ENCODE peak calls at places on chromosomes 12 and 14, in nine cellular contexts. X, H, T, L, W, N, C, O and A are unnamed samples.

GRCh38 chr12:12563529-12563928 is 866 bp upstream of the DUSP16 start:
- DNase-seq in T (no peak), C (no peak), W (peak), X (no peak), N (no peak), H (no peak), L (no peak), O (peak), A (no peak)

GRCh38 chr12:64610092-64610659 is at the start of gene RASSF3:
- DNase-seq in N (peak), H (peak), C (peak), T (peak), O (peak), L (peak), X (peak), W (peak), A (peak)

GRCh38 chr12:116863275-116863767 is 17.9 kb downstream of the HRK start:
- DNase-seq in O (no peak), X (no peak), H (no peak), L (no peak), T (no peak), N (no peak), W (no peak), C (no peak), A (no peak)

GRCh38 chr12:111444706-111445310 is 39.1 kb downstream of the SH2B3 start:
- DNase-seq in W (peak), L (peak), H (peak), C (peak), T (no peak), N (peak), O (peak), X (peak), A (peak)

GRCh38 chr12:132178801-132179401 is 34.6 kb downstream of the NOC4L start:
- DNase-seq in T (no peak), X (no peak), N (peak), H (no peak), W (no peak), L (peak), C (no peak), O (no peak), A (no peak)

GRCh38 chr12:48865141-48865440 is 579 bp downstream of the RND1 start:
- DNase-seq in H (no peak), N (no peak), O (no peak), X (no peak), C (no peak), W (no peak), L (no peak), T (no peak), A (no peak)

GRCh38 chr12:20495997-20496396 is 127.7 kb downstream of the PDE3A start:
- DNase-seq in H (no peak), T (no peak), W (no peak), O (no peak), N (no peak), L (no peak), C (no peak), X (no peak), A (no peak)

GRCh38 chr14:65940056-65940735 is 527.7 kb downstream of the FUT8 start:
- DNase-seq in N (no peak), L (no peak), W (no peak), H (no peak), T (no peak), C (peak), X (no peak), O (no peak), A (peak)

GRCh38 chr14:90755661-90756304 is 60.4 kb downstream of the TTC7B start:
- DNase-seq in L (no peak), O (no peak), W (no peak), T (no peak), X (no peak), C (no peak), H (peak), N (no peak), A (no peak)

GRCh38 chr14:70616646-70617045 is 16.2 kb upstream of the MED6 start:
- DNase-seq in N (no peak), C (no peak), H (no peak), L (no peak), T (no peak), W (no peak), X (no peak), O (no peak), A (no peak)

GRCh38 chr14:58884442-58884841 is 246.7 kb downstream of the DACT1 start:
- DNase-seq in H (no peak), C (peak), O (no peak), X (no peak), N (no peak), W (no peak), T (no peak), L (no peak), A (no peak)

GRCh38 chr12:12975322-12976077 is 23.5 kb upstream of the GPRC5D start:
- DNase-seq in T (no peak), C (peak), L (no peak), H (no peak), X (no peak), O (peak), N (no peak), W (peak), A (peak)

GRCh38 chr12:126936181-126936851 is 1330.7 kb upstream of the TMEM132C start:
- DNase-seq in H (no peak), C (peak), O (no peak), W (no peak), T (no peak), N (peak), L (no peak), X (no peak), A (no peak)

GRCh38 chr12:94078138-94078723 is 70.1 kb upstream of the PLXNC1 start:
- DNase-seq in T (no peak), L (no peak), N (no peak), C (no peak), O (no peak), W (no peak), H (no peak), X (no peak), A (no peak)

DNA sequence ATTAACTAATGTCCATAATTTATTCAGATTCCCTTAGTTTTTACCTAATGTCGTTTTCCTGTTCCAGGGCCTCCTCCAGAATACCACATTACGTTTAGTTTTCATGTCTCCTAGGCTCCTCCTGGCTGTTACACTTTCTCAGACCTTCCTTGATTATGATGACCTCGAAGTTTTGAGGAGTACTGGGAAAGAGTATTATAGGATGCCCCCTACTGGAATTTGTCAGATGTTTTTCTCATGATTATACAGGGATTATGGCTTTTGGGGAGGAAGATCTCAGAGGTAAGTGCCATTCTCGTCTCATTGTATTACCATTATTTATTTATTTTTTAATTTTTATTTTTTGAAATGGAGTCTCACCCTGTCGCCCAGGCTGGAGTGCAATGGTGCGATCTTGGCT is 17.7 kb upstream of the C1S start:
- DNase-seq in H (no peak), X (no peak), O (peak), C (peak), N (no peak), L (no peak), W (no peak), T (no peak), A (peak)
- TF ChIP-seq CTCF in H (peak), X (peak), O (peak), C (no peak), N (peak), L (peak), W (peak), T (no peak), A (peak)

GRCh38 chr14:85528080-85528881 is 1.7 kb upstream of the FLRT2 start:
- DNase-seq in O (peak), W (no peak), N (no peak), H (peak), X (no peak), T (no peak), L (no peak), C (no peak), A (no peak)
- TF ChIP-seq CTCF in O (peak), W (peak), N (peak), H (peak), X (peak), T (no peak), L (no peak), C (no peak), A (no peak)

GRCh38 chr14:52934762-52935161 is 16.1 kb downstream of the FERMT2 start:
- DNase-seq in T (no peak), O (no peak), X (no peak), H (no peak), L (no peak), C (no peak), W (no peak), N (no peak), A (no peak)

GRCh38 chr14:52926994-52927393 is 23.9 kb downstream of the FERMT2 start:
- DNase-seq in T (no peak), W (no peak), O (peak), C (no peak), X (no peak), N (no peak), L (no peak), H (no peak), A (no peak)

GRCh38 chr14:52923902-52924575 is 26.8 kb downstream of the FERMT2 start:
- DNase-seq in L (no peak), N (no peak), H (no peak), O (no peak), T (no peak), C (peak), X (no peak), W (no peak), A (no peak)

DNA sequence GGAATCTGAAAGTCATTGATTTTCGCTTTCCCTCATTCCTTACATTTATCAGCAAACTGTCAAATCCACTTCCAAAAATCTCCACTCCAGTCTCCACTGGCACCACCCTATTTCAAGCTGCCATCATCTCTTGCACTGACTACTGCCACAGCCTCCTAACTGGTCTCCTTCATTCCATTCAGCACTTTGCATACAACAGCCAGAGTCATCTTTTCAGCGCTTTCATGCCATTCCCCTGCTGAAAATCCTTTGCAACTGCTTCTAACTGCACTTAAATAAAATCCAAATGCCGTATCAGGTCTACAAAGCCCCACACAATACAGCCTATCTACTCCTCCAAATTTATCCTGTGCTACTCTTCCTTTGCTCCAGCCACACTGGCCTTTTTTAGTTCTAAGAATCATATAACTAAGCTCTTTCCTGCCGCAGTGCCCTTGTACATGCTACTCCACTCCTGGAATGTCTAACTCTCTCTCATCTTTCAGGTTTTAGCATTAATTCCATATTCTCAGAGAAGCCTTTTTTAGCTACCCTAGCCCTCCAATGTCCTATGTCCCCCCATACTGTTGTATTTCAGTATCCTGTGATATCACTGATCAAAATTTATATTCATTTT is 21.6 kb downstream of the FERMT2 start:
- DNase-seq in T (no peak), W (no peak), H (no peak), C (no peak), L (no peak), N (no peak), O (no peak), X (no peak), A (no peak)
- TF ChIP-seq CTCF in T (no peak), W (no peak), H (no peak), C (no peak), L (no peak), N (no peak), O (no peak), X (no peak), A (no peak)

DNA sequence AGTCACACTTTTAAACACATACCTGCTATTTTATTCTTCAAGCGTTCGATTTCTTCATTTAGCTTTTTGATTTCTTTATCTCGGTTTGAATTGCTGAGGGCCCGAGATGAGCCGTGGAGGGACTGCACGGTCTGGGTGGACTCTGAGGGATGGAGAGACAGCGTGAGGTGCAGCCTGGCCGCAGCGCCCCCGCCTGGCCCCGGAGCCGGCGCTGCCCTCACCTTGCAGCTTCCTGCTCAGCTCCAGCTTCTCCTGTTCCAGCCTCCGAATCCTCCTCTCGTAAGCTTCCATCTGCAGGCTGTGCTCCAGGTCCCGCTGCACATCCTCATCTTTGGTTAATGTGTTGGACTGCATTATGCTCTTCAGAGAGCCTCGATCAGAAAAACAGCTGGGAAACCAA is 53.2 kb downstream of the AMN start:
- DNase-seq in N (no peak), T (no peak), C (no peak), X (no peak), O (no peak), W (no peak), L (no peak), H (no peak), A (no peak)
- TF ChIP-seq CTCF in N (no peak), T (no peak), C (no peak), X (no peak), O (no peak), W (no peak), L (no peak), H (no peak), A (no peak)

DNA sequence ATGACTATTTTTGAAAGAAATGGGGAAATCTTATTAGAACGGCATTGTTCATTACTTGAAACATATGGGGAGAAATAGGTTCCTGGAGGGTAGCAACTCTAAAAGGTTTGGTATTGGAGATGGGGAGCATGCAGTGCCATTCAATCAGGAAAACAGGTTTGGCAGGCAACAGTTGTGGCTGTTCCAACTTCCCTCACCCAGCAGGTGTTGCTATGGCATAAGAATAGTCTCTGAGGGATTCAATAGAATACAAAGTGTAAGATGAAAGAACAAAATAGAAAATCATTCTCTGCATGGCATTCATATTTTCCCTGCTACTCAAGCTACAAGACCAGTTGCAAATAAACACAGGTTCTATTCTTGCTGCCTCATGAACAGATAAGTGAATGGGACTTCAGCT is 393.3 kb upstream of the RPL10L start:
- DNase-seq in C (no peak), N (no peak), T (no peak), O (no peak), L (no peak), W (no peak), X (no peak), H (no peak), A (no peak)
- TF ChIP-seq CTCF in C (no peak), N (peak), T (no peak), O (no peak), L (no peak), W (no peak), X (no peak), H (peak), A (no peak)

DNA sequence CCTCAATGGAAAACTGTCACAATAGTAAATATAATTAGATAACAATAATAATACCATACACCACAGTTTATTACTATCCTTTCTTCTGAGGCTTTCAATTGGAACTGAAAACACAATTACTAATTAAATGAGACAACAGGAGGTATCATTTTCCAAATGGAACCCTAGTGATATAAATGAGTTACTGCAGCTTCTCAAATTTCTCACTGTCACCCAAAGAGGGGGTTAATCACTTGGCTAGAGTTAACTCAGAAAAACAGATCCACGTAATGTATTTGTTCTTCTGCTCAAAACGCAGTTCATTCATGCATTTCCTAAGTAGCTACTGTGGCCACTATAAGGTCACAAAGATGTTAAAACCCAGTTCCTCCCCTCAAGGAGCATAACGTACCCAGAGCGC is 120.9 kb upstream of the FOXN3 start:
- DNase-seq in W (no peak), T (no peak), N (no peak), L (no peak), H (no peak), X (no peak), O (no peak), C (no peak), A (no peak)
- TF ChIP-seq CTCF in W (no peak), T (no peak), N (no peak), L (no peak), H (peak), X (no peak), O (no peak), C (no peak), A (no peak)